ENCODE peak calls at places on chromosomes 5 and 9, in four cellular contexts. C is HTR-8/SVneo, L is glutamatergic neuron, Y is cardiac fibroblast. B is an unnamed sample.

GRCh38 chr9:127402401-127403090 is 5.6 kb downstream of the SLC2A8 start:
- DNase-seq in C (no peak), L (no peak), Y (no peak), B (no peak)

GRCh38 chr9:128505414-128505765 is 871 bp downstream of the GLE1 start:
- DNase-seq in C (peak), L (no peak), Y (peak), B (no peak)

GRCh38 chr5:77518304-77518703 is 26.2 kb upstream of the WDR41 start:
- DNase-seq in C (peak), L (no peak), Y (peak), B (no peak)

GRCh38 chr5:97618721-97619120 is 435.7 kb upstream of the RIOK2 start:
- DNase-seq in C (no peak), L (no peak), Y (no peak), B (no peak)

GRCh38 chr5:133285583-133286021 is 233.8 kb downstream of the HSPA4 start:
- DNase-seq in C (peak), L (no peak), Y (peak), B (peak)

GRCh38 chr5:176662371-176663333 is 15.4 kb downstream of the TSPAN17 start:
- DNase-seq in C (no peak), L (no peak), Y (no peak), B (no peak)

GRCh38 chr5:139486201-139486600 is 3.6 kb upstream of the STING1 start:
- DNase-seq in C (no peak), L (peak), Y (no peak), B (no peak)

GRCh38 chr9:113309204-113309813 is 6.1 kb upstream of the RNF183 start:
- DNase-seq in C (peak), L (no peak), Y (peak), B (no peak)

GRCh38 chr5:80160242-80160641 is 95.6 kb downstream of the SERINC5 start:
- DNase-seq in C (no peak), L (no peak), Y (no peak), B (no peak)

GRCh38 chr5:143142596-143143435 is 260.7 kb downstream of the NR3C1 start:
- DNase-seq in C (peak), L (no peak), Y (peak), B (peak)

GRCh38 chr5:6858419-6858818 is 145.2 kb downstream of the TENT4A start:
- DNase-seq in C (no peak), L (peak), Y (no peak), B (no peak)

GRCh38 chr5:143557992-143558506 is 154.6 kb upstream of the NR3C1 start:
- DNase-seq in C (no peak), L (no peak), Y (no peak), B (no peak)

GRCh38 chr9:122162415-122162814 is 2.7 kb downstream of the MORN5 start:
- DNase-seq in C (no peak), L (no peak), Y (no peak), B (no peak)

GRCh38 chr5:98308960-98309359 is 464.5 kb upstream of the RGMB start:
- DNase-seq in C (no peak), L (no peak), Y (no peak), B (no peak)